ENCODE peak calls at places on chromosomes 7 and 10, in seven cellular contexts. R, I, H, B, T, N and E are unnamed samples.
A peak's percentile ranks its signal among the peaks of the same experiment; 100 is the strongest.

GRCh38 chr10:23067939-23068775 is 27.2 kb upstream of the MSRB2 start:
- DNase-seq in R (peak; percentile 80), I (peak; percentile 80), H (peak; percentile 54), B (peak; percentile 90), T (peak; percentile 72), N (peak; percentile 85), E (no peak)

GRCh38 chr10:79381804-79382221 is 34.5 kb downstream of the PPIF start:
- DNase-seq in R (no peak), I (peak; percentile 89), H (peak; percentile 90), B (peak; percentile 40), T (no peak), N (peak; percentile 54), E (no peak)

GRCh38 chr10:23514321-23514720 is 75.4 kb downstream of the OTUD1 start:
- DNase-seq in R (no peak), I (no peak), H (no peak), B (no peak), T (no peak), N (no peak), E (no peak)

GRCh38 chr10:77637986-77638765 is 568 bp upstream of the KCNMA1 start:
- DNase-seq in R (peak; percentile 61), I (peak; percentile 81), H (peak; percentile 74), B (no peak), T (no peak), N (no peak), E (no peak)

GRCh38 chr10:26503911-26504310 is 65.8 kb downstream of the APBB1IP start:
- DNase-seq in R (peak; percentile 48), I (no peak), H (no peak), B (no peak), T (peak; percentile 33), N (no peak), E (no peak)

GRCh38 chr7:685540-685939 is 41.0 kb upstream of the DNAAF5 start:
- DNase-seq in R (no peak), I (no peak), H (no peak), B (no peak), T (no peak), N (no peak), E (no peak)

GRCh38 chr7:108805808-108806397 is 236.2 kb downstream of the DNAJB9 start:
- DNase-seq in R (peak; percentile 20), I (no peak), H (peak; percentile 20), B (no peak), T (no peak), N (no peak), E (no peak)

GRCh38 chr10:117300671-117301070 is 59.8 kb downstream of the SLC18A2 start:
- DNase-seq in R (no peak), I (no peak), H (no peak), B (no peak), T (no peak), N (no peak), E (no peak)

GRCh38 chr7:106038916-106039315 is 73.2 kb downstream of the SYPL1 start:
- DNase-seq in R (no peak), I (no peak), H (no peak), B (no peak), T (no peak), N (no peak), E (no peak)

GRCh38 chr7:126803060-126803665 is 449.6 kb downstream of the GRM8 start:
- DNase-seq in R (peak; percentile 69), I (no peak), H (peak; percentile 63), B (peak; percentile 45), T (peak; percentile 19), N (peak; percentile 63), E (peak; percentile 63)

GRCh38 chr10:8113616-8114015 is 59.1 kb downstream of the GATA3 start:
- DNase-seq in R (no peak), I (no peak), H (no peak), B (no peak), T (no peak), N (no peak), E (no peak)

GRCh38 chr10:67818323-67818722 is 19.7 kb downstream of the DNAJC12 start:
- DNase-seq in R (peak; percentile 67), I (no peak), H (peak; percentile 54), B (no peak), T (no peak), N (no peak), E (no peak)

GRCh38 chr7:111727905-111728634 is 165.8 kb upstream of the IMMP2L start:
- DNase-seq in R (no peak), I (no peak), H (no peak), B (no peak), T (no peak), N (no peak), E (no peak)

GRCh38 chr7:44379366-44380178 is 54.2 kb upstream of the CAMK2B start:
- DNase-seq in R (no peak), I (peak; percentile 52), H (no peak), B (no peak), T (no peak), N (no peak), E (no peak)

GRCh38 chr7:117172283-117172682 is 150.6 kb downstream of the WNT2 start:
- DNase-seq in R (no peak), I (no peak), H (no peak), B (no peak), T (no peak), N (no peak), E (no peak)

GRCh38 chr7:10974717-10975032 is 1.0 kb downstream of the PHF14 start:
- DNase-seq in R (no peak), I (no peak), H (no peak), B (no peak), T (no peak), N (no peak), E (no peak)

GRCh38 chr7:93159490-93159889 is 11.3 kb upstream of the SAMD9L start:
- DNase-seq in R (no peak), I (no peak), H (peak; percentile 40), B (no peak), T (no peak), N (no peak), E (no peak)

GRCh38 chr10:107855933-107856332 is 691.4 kb upstream of the SORCS1 start:
- DNase-seq in R (no peak), I (no peak), H (no peak), B (no peak), T (no peak), N (no peak), E (no peak)

GRCh38 chr10:79981673-79982485 is 33.0 kb upstream of the SFTPD start:
- DNase-seq in R (peak; percentile 71), I (peak; percentile 71), H (peak; percentile 41), B (peak; percentile 72), T (no peak), N (peak; percentile 60), E (peak; percentile 18)

GRCh38 chr7:1725766-1726630 is 55.9 kb downstream of the ELFN1 start:
- DNase-seq in R (no peak), I (no peak), H (peak; percentile 3), B (no peak), T (no peak), N (no peak), E (no peak)

GRCh38 chr10:124106241-124106905 is 13.0 kb upstream of the CHST15 start:
- DNase-seq in R (no peak), I (peak; percentile 91), H (peak; percentile 85), B (peak; percentile 77), T (no peak), N (no peak), E (no peak)

DNA sequence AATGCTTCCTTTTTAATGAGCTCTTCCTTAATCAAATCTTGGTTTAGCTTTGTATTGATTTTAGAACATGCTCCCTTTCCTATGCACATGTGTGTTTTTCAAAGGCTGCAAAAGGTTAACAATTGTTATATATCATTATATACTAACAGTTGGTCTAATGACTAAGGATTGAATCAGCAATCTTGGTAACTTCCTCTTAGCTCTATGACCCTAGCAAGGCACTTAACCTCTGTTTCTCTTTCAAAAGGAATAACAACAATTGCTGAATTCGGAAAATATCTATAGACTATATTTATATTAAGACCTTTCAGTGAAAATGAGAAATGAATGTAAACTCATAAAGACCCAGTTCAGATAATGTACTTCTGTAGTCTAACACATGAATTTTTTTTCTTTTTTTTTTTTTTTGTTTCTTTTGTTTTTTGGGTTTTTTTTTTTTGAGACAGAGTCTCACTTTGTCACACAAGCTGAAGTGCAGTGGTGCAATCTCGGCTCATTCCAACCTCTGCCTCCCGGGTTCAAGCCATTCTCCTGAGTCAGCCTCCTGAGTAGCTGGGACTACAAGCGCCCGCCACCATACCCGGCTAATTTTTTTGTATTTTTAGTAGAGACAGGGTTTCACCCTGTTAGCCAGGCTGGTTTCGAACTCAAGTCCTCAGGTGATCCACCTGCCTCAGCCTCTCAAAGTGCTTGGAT is 48.8 kb downstream of the HOXA1 start:
- DNase-seq in R (no peak), I (no peak), H (peak; percentile 36), B (no peak), T (no peak), N (no peak), E (no peak)
- H3K4me3 ChIP-seq in R (no peak overlapping the region), I (no peak overlapping the region), H (no peak overlapping the region), B (no peak overlapping the region), T (no peak overlapping the region), N (no peak overlapping the region), E (no peak overlapping the region)

DNA sequence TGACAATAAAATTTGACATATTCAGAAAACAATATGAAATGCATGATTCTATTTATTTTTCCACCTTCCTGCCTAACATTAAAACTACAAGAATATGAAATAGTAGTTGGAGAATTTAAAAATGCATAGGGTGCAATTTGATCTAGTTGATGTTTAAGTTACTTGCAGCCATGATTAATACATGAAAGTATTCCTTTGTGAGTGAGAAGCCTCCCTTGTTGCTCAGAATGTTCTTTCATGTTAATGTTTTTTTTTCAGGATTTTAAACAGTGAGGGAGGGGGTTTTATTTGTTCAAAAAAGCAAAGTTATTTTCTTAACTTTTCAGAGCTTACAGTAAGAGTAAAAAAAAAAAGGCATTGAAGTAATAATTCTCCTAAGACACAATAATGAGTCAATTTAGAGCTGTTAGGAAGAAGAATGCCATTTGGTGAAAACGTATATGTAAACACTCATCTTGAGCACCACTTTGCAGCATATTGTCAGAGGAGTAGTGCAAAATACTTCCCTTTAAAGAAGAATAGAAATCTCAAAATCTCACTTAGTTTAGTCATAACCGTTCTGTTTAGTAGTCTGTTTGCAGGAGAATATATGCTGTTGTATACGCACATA is 105.8 kb downstream of the SEMA3A start:
- DNase-seq in R (no peak), I (no peak), H (peak; percentile 43), B (no peak), T (no peak), N (no peak), E (no peak)
- H3K4me1 ChIP-seq in R (peaks cover 78% of the 10 kb centered on the region), I (no peaks in the 10 kb centered on the region), H (peaks cover 2% of the 10 kb centered on the region), B (peaks cover 14% of the 10 kb centered on the region), T (peaks cover 40% of the 10 kb centered on the region), N (no peaks in the 10 kb centered on the region), E (peaks cover 1% of the 10 kb centered on the region)

GRCh38 chr7:81268551-81268950 is 349.7 kb upstream of the SEMA3C start:
- DNase-seq in R (no peak), I (no peak), H (peak; percentile 54), B (no peak), T (no peak), N (no peak), E (no peak)

GRCh38 chr7:81267508-81267907 is 348.7 kb upstream of the SEMA3C start:
- DNase-seq in R (no peak), I (no peak), H (peak; percentile 85), B (no peak), T (no peak), N (no peak), E (no peak)

GRCh38 chr7:81260152-81260551 is 341.3 kb upstream of the SEMA3C start:
- DNase-seq in R (no peak), I (no peak), H (no peak), B (no peak), T (no peak), N (no peak), E (no peak)

GRCh38 chr7:81264116-81264515 is 345.3 kb upstream of the SEMA3C start:
- DNase-seq in R (no peak), I (no peak), H (no peak), B (peak; percentile 31), T (no peak), N (no peak), E (no peak)
- H3K9me3 ChIP-seq in R (peaks cover 5% of the 10 kb centered on the region), I (peaks cover 4% of the 10 kb centered on the region), H (no peaks in the 10 kb centered on the region), B (no peaks in the 10 kb centered on the region), T (no peaks in the 10 kb centered on the region), N (no peaks in the 10 kb centered on the region), E (no peaks in the 10 kb centered on the region)

GRCh38 chr10:60299390-60299778 is 90.3 kb downstream of the ANK3 start:
- DNase-seq in R (no peak), I (no peak), H (no peak), B (no peak), T (no peak), N (no peak), E (no peak)
- H3K4me3 ChIP-seq in R (no peak overlapping the region), I (no peak overlapping the region), H (no peak overlapping the region), B (no peak overlapping the region), T (no peak overlapping the region), N (no peak overlapping the region), E (no peak overlapping the region)